ENCODE peak calls at places on chromosome 5, in seven cellular contexts. M is effector CD4-positive, alpha-beta T cell; N is activated naive CD8-positive, alpha-beta T cell treated with anti-CD3 and anti-CD28 coated beads, Interleukin-2, amount 50 U/mL, for 24 hours; L is T-cell; K is activated effector memory CD4-positive, alpha-beta T cell treated with anti-CD3 and anti-CD28 coated beads, Interleukin-2, amount 50 U/mL, for 16 hours; G is fibroblast of lung; X is T1000. W is an unnamed sample.

GRCh38 chr5:132489051-132489770 is 1.4 kb downstream of the IRF1 start:
- DNase-seq in M (no peak), N (peak), L (no peak), K (peak), G (no peak), X (no peak), W (no peak)

GRCh38 chr5:159855476-159856157 is 60.7 kb upstream of the ADRA1B start:
- DNase-seq in M (no peak), N (no peak), L (no peak), K (no peak), G (peak), X (no peak), W (no peak)

GRCh38 chr5:61322738-61323429 is 9.2 kb upstream of the ZSWIM6 start:
- DNase-seq in M (no peak), N (no peak), L (no peak), K (no peak), G (peak), X (no peak), W (no peak)

GRCh38 chr5:122323738-122324137 is 11.7 kb downstream of the SNCAIP start:
- DNase-seq in M (no peak), N (no peak), L (no peak), K (no peak), G (peak), X (no peak), W (no peak)

GRCh38 chr5:157331807-157332206 is 65.9 kb downstream of the CYFIP2 start:
- DNase-seq in M (no peak), N (no peak), L (no peak), K (no peak), G (no peak), X (no peak), W (no peak)

GRCh38 chr5:147234825-147235635 is at the start of gene STK32A:
- DNase-seq in M (no peak), N (no peak), L (no peak), K (no peak), G (peak), X (peak), W (no peak)

GRCh38 chr5:91141642-91142041 is 241.5 kb downstream of the ARRDC3 start:
- DNase-seq in M (no peak), N (no peak), L (no peak), K (no peak), G (no peak), X (no peak), W (no peak)

GRCh38 chr5:141651728-141652105 is 499 bp upstream of the FCHSD1 start:
- DNase-seq in M (no peak), N (no peak), L (no peak), K (no peak), G (no peak), X (no peak), W (no peak)

GRCh38 chr5:100560860-100561259 is 25.7 kb downstream of the FAM174A start:
- DNase-seq in M (no peak), N (no peak), L (no peak), K (no peak), G (peak), X (no peak), W (no peak)

GRCh38 chr5:168747987-168748777 is 169.0 kb upstream of the PANK3 start:
- DNase-seq in M (no peak), N (peak), L (peak), K (no peak), G (no peak), X (no peak), W (peak)

GRCh38 chr5:151781201-151781600 is 9.4 kb downstream of the G3BP1 start:
- DNase-seq in M (no peak), N (no peak), L (no peak), K (no peak), G (no peak), X (no peak), W (no peak)